ENCODE peak calls at places on chromosomes 5 and 9, in five cellular contexts. T is SK-N-SH, W is DMS 273 treated with DMSO at 0.1 percent for 48 hours, M is B cell, O is choroid plexus epithelial cell. L is an unnamed sample.

GRCh38 chr9:123450096-123450495 is 94.1 kb downstream of the CRB2 start:
- DNase-seq in T (no peak), W (no peak), M (no peak), O (no peak), L (no peak)

GRCh38 chr5:142539154-142539740 is 146.6 kb downstream of the FGF1 start:
- DNase-seq in M (no peak), W (no peak), T (no peak), O (no peak), L (no peak)

GRCh38 chr5:61362796-61363364 is 30.8 kb downstream of the ZSWIM6 start:
- DNase-seq in W (no peak), O (peak), T (no peak), M (no peak), L (no peak)

GRCh38 chr5:79552984-79553383 is 39.0 kb upstream of the HOMER1 start:
- DNase-seq in M (no peak), W (peak), O (peak), T (peak), L (no peak)

GRCh38 chr9:87189006-87189405 is 241.7 kb upstream of the GAS1 start:
- DNase-seq in O (peak), M (no peak), W (no peak), T (no peak), L (no peak)

GRCh38 chr5:113212244-113212920 is 222.4 kb downstream of the TSSK1B start:
- DNase-seq in M (no peak), O (peak), T (peak), W (peak), L (no peak)

GRCh38 chr9:110180713-110181434 is 27.1 kb downstream of the C9orf152 start:
- DNase-seq in W (no peak), T (no peak), O (peak), M (no peak), L (no peak)

GRCh38 chr5:374631-375335 is 53.3 kb downstream of the AHRR start:
- DNase-seq in W (no peak), M (no peak), T (peak), O (no peak), L (no peak)

GRCh38 chr9:111712369-111712768 is 51.0 kb downstream of the GNG10 start:
- DNase-seq in O (no peak), M (no peak), T (no peak), W (no peak), L (no peak)

GRCh38 chr9:1941989-1942388 is 73.2 kb upstream of the SMARCA2 start:
- DNase-seq in T (no peak), W (no peak), O (peak), M (no peak), L (no peak)

GRCh38 chr5:14816374-14816998 is 55.1 kb downstream of the ANKH start:
- DNase-seq in W (no peak), M (no peak), T (no peak), O (peak), L (no peak)

GRCh38 chr5:151058891-151059611 is 21.8 kb downstream of the TNIP1 start:
- DNase-seq in M (peak), W (no peak), O (no peak), T (no peak), L (no peak)

GRCh38 chr5:39057745-39058144 is 16.5 kb downstream of the RICTOR start:
- DNase-seq in W (no peak), T (no peak), M (peak), O (no peak), L (no peak)

GRCh38 chr5:1134478-1134877 is 22.6 kb upstream of the SLC12A7 start:
- DNase-seq in W (no peak), T (no peak), O (no peak), M (peak), L (no peak)

GRCh38 chr5:139676951-139677367 is 28.8 kb downstream of the CXXC5 start:
- DNase-seq in W (no peak), O (no peak), T (peak), M (no peak), L (peak)

GRCh38 chr5:176406436-176407052 is 9.8 kb downstream of the CLTB start:
- DNase-seq in M (no peak), T (peak), O (no peak), W (no peak), L (no peak)

GRCh38 chr9:72154468-72155281 is 5.4 kb downstream of the GDA start:
- DNase-seq in O (no peak), M (peak), W (no peak), T (no peak), L (no peak)

GRCh38 chr9:4430492-4431261 is 59.6 kb upstream of the SLC1A1 start:
- DNase-seq in O (peak), M (no peak), W (no peak), T (no peak), L (no peak)

GRCh38 chr5:93582677-93583524 is at the start of gene NR2F1:
- DNase-seq in M (no peak), T (peak), O (peak), W (peak), L (peak)

GRCh38 chr9:9352877-9353481 is 1259.8 kb downstream of the PTPRD start:
- DNase-seq in W (no peak), O (peak), T (no peak), M (peak), L (no peak)

L was measured in anterior cingulate cortex.